ENCODE peak calls at places on chromosome 1, in five cellular contexts. G is dorsolateral prefrontal cortex, B is T-helper 22 cell, S is anterior cingulate cortex, V is GM23248. K is an unnamed sample.

GRCh38 chr1:241734533-241734932 is 82.5 kb downstream of the WDR64 start:
- DNase-seq in S (no peak), V (no peak), G (no peak), B (no peak), K (no peak)

GRCh38 chr1:8705104-8705503 is 112.3 kb downstream of the RERE start:
- DNase-seq in B (no peak), V (no peak), S (no peak), G (no peak), K (no peak)

GRCh38 chr1:246893205-246893939 is 38.4 kb downstream of the AHCTF1 start:
- DNase-seq in S (no peak), B (no peak), V (no peak), G (no peak), K (no peak)

GRCh38 chr1:76430532-76430931 is 356.0 kb downstream of the ST6GALNAC3 start:
- DNase-seq in V (no peak), B (no peak), S (no peak), G (no peak), K (no peak)

GRCh38 chr1:34403156-34403555 is 226.4 kb downstream of the C1orf94 start:
- DNase-seq in S (no peak), B (no peak), V (no peak), G (no peak), K (no peak)

GRCh38 chr1:150810958-150811676 is 3.1 kb upstream of the CTSK start:
- DNase-seq in B (no peak), V (no peak), G (no peak), S (no peak), K (no peak)

GRCh38 chr1:203629509-203630082 is 3.0 kb downstream of the ATP2B4 start:
- DNase-seq in S (no peak), V (peak), B (peak), G (peak), K (peak)

GRCh38 chr1:214581785-214582184 is 21.2 kb upstream of the CENPF start:
- DNase-seq in G (no peak), S (no peak), B (no peak), V (peak), K (no peak)

GRCh38 chr1:118116401-118116800 is 68.6 kb downstream of the SPAG17 start:
- DNase-seq in B (no peak), V (peak), G (no peak), S (no peak), K (no peak)

K was measured in cerebellar cortex.